ENCODE peak calls at places on chromosomes 13 and 19, in five cellular contexts. One of them, this sample, is unnamed. For H3K27me3 and H3K4me1, the result is how much of the 10 kb centered on the place peaks cover.

GRCh38 chr19:52094526-52094925 is 1.0 kb downstream of the ZNF841 start:
- DNase-seq in sigmoid colon: no peak
- DNase-seq in PC-3: no peak
- DNase-seq in heart left ventricle: no peak
- DNase-seq in aorta: no peak
- DNase-seq in this sample: no peak

GRCh38 chr19:2454962-2455409 is 1.8 kb downstream of the LMNB2 start:
- DNase-seq in sigmoid colon: no peak
- DNase-seq in PC-3: no peak
- DNase-seq in aorta: no peak
- DNase-seq in heart left ventricle: no peak
- DNase-seq in this sample: no peak

GRCh38 chr13:52736891-52737290 is 2.7 kb downstream of the CNMD start:
- DNase-seq in sigmoid colon: no peak
- DNase-seq in PC-3: no peak
- DNase-seq in heart left ventricle: no peak
- DNase-seq in aorta: no peak
- DNase-seq in this sample: no peak

GRCh38 chr19:48603001-48603400 is 3.5 kb upstream of the SPACA4 start:
- DNase-seq in aorta: no peak
- DNase-seq in PC-3: no peak
- DNase-seq in heart left ventricle: no peak
- DNase-seq in sigmoid colon: no peak
- DNase-seq in this sample: no peak

GRCh38 chr19:55676384-55676783 is 1.4 kb downstream of the EPN1 start:
- DNase-seq in aorta: no peak
- DNase-seq in sigmoid colon: no peak
- DNase-seq in heart left ventricle: peak
- DNase-seq in PC-3: peak
- DNase-seq in this sample: no peak

GRCh38 chr13:71873418-71874276 is 6.6 kb upstream of the DACH1 start:
- DNase-seq in aorta: no peak
- DNase-seq in sigmoid colon: no peak
- DNase-seq in PC-3: no peak
- DNase-seq in heart left ventricle: no peak
- DNase-seq in this sample: no peak

GRCh38 chr13:100363351-100363750 is 225.2 kb downstream of the GGACT start:
- DNase-seq in sigmoid colon: no peak
- DNase-seq in heart left ventricle: no peak
- DNase-seq in PC-3: no peak
- DNase-seq in aorta: no peak
- DNase-seq in this sample: no peak

GRCh38 chr13:102132896-102133295 is 269.0 kb downstream of the FGF14 start:
- DNase-seq in heart left ventricle: no peak
- DNase-seq in sigmoid colon: no peak
- DNase-seq in aorta: no peak
- DNase-seq in PC-3: no peak
- DNase-seq in this sample: no peak

GRCh38 chr19:56508282-56508778 is 675 bp downstream of the ZNF471 start:
- DNase-seq in sigmoid colon: no peak
- DNase-seq in heart left ventricle: peak
- DNase-seq in PC-3: no peak
- DNase-seq in aorta: no peak
- DNase-seq in this sample: no peak

GRCh38 chr13:66665991-66666390 is 564.1 kb downstream of the PCDH9 start:
- DNase-seq in heart left ventricle: no peak
- DNase-seq in PC-3: peak
- DNase-seq in sigmoid colon: no peak
- DNase-seq in aorta: peak
- DNase-seq in this sample: no peak

GRCh38 chr13:20291037-20291436 is 58.9 kb upstream of the GJB6 start:
- DNase-seq in aorta: no peak
- DNase-seq in heart left ventricle: no peak
- DNase-seq in PC-3: no peak
- DNase-seq in sigmoid colon: no peak
- DNase-seq in this sample: no peak

GRCh38 chr13:98508280-98509074 is 68.4 kb downstream of the STK24 start:
- DNase-seq in sigmoid colon: no peak
- DNase-seq in aorta: no peak
- DNase-seq in heart left ventricle: no peak
- DNase-seq in PC-3: no peak
- DNase-seq in this sample: no peak

GRCh38 chr13:100347941-100348340 is 240.6 kb downstream of the GGACT start:
- DNase-seq in PC-3: peak
- DNase-seq in sigmoid colon: no peak
- DNase-seq in aorta: no peak
- DNase-seq in heart left ventricle: no peak
- DNase-seq in this sample: no peak

GRCh38 chr13:90899411-90899810 is 448.1 kb upstream of the MIR17HG start:
- DNase-seq in PC-3: no peak
- DNase-seq in aorta: no peak
- DNase-seq in heart left ventricle: no peak
- DNase-seq in sigmoid colon: no peak
- DNase-seq in this sample: no peak

GRCh38 chr13:40315416-40316064 is 350.9 kb downstream of the FOXO1 start:
- DNase-seq in PC-3: no peak
- DNase-seq in heart left ventricle: peak
- DNase-seq in aorta: peak
- DNase-seq in sigmoid colon: no peak
- DNase-seq in this sample: no peak

GRCh38 chr19:13537454-13537853 is 31.2 kb upstream of the CACNA1A start:
- DNase-seq in sigmoid colon: no peak
- DNase-seq in PC-3: no peak
- DNase-seq in heart left ventricle: no peak
- DNase-seq in aorta: no peak
- DNase-seq in this sample: no peak

GRCh38 chr19:13541554-13541953 is 35.3 kb upstream of the CACNA1A start:
- DNase-seq in heart left ventricle: no peak
- DNase-seq in sigmoid colon: no peak
- DNase-seq in PC-3: no peak
- DNase-seq in aorta: no peak
- DNase-seq in this sample: no peak

GRCh38 chr19:13538854-13539253 is 32.6 kb upstream of the CACNA1A start:
- DNase-seq in heart left ventricle: no peak
- DNase-seq in sigmoid colon: no peak
- DNase-seq in aorta: no peak
- DNase-seq in PC-3: no peak
- DNase-seq in this sample: no peak

GRCh38 chr19:13544423-13544822 is 38.1 kb upstream of the CACNA1A start:
- DNase-seq in PC-3: no peak
- DNase-seq in sigmoid colon: no peak
- DNase-seq in heart left ventricle: no peak
- DNase-seq in aorta: no peak
- DNase-seq in this sample: no peak

DNA sequence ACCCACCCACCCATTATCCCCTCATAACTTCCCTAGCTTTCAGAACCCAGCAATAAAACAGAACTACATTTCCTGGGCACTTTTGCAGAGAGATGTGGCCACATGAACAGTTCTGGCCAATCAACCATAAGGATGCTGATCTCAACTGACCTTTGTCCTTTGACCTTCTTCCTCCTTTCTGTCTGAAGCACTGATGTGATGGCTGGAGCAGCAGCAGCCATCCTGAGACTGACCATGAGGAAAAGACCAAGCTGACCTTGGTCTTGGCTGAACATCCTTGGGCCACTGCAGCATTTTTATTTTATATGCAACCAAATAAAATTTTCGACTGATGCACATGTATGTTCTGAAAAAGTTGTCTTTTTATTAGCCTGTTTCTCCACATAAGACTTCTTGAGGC is 33.1 kb upstream of the CACNA1A start:
- DNase-seq in sigmoid colon: no peak
- DNase-seq in aorta: no peak
- DNase-seq in PC-3: no peak
- DNase-seq in heart left ventricle: no peak
- DNase-seq in this sample: no peak
- H3K27me3 ChIP-seq in sigmoid colon: under half
- H3K27me3 ChIP-seq in aorta: under half
- H3K27me3 ChIP-seq in PC-3: half or more
- H3K27me3 ChIP-seq in heart left ventricle: under half
- H3K27me3 ChIP-seq in this sample: under half

GRCh38 chr19:389935-390289 is 19.0 kb downstream of the C2CD4C start:
- DNase-seq in heart left ventricle: no peak
- DNase-seq in sigmoid colon: no peak
- DNase-seq in PC-3: no peak
- DNase-seq in aorta: no peak
- DNase-seq in this sample: no peak

GRCh38 chr19:391199-391557 is 17.8 kb downstream of the C2CD4C start:
- DNase-seq in PC-3: no peak
- DNase-seq in sigmoid colon: no peak
- DNase-seq in aorta: peak
- DNase-seq in heart left ventricle: no peak
- DNase-seq in this sample: no peak

GRCh38 chr19:389246-389934 is 19.6 kb downstream of the C2CD4C start:
- DNase-seq in aorta: peak
- DNase-seq in PC-3: no peak
- DNase-seq in sigmoid colon: no peak
- DNase-seq in heart left ventricle: no peak
- DNase-seq in this sample: no peak

GRCh38 chr19:391726-392374 is 17.1 kb downstream of the C2CD4C start:
- DNase-seq in PC-3: no peak
- DNase-seq in heart left ventricle: no peak
- DNase-seq in aorta: peak
- DNase-seq in sigmoid colon: no peak
- DNase-seq in this sample: no peak

DNA sequence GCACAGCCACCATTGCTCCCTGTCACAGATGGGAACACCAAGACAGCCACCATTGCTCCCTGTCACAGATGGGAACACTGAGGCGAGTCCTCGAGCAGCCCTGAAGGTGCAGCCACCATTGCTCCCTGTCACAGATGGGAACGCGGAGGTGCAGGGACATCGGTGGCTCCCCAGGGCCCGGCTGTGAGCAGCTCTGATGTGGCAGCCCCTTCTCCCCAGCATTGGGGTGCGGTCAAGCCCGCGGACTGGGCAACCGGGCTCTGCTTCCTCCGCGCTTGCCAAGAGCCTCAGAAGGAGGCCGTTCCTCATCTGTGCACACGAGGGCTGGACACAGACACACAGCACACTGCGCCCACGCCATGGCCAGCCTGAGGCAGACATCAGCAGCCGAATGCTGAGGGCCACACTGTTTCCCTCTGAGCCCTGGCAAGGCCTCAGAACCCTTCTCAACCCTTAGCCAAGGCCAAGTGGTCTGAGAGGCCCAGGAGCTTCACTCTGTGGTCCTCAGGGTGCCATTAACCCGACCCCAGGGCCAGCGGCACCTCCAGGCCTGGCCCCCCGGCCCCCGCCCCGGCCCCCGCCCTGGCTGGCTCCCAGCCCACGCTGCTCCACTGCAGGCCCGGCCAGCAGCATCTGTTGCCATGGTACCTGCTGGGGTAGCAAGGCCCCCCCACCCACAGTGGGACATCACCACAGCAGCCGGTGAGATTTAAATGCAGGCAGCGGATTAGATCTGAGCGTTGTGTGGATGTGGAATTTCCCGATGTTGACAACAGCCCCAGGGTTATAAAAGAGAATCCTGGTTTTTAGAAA is 18.4 kb downstream of the C2CD4C start:
- DNase-seq in sigmoid colon: no peak
- DNase-seq in aorta: peak
- DNase-seq in heart left ventricle: no peak
- DNase-seq in PC-3: no peak
- DNase-seq in this sample: peak
- H3K4me1 ChIP-seq in sigmoid colon: under half
- H3K4me1 ChIP-seq in aorta: under half
- H3K4me1 ChIP-seq in heart left ventricle: under half
- H3K4me1 ChIP-seq in PC-3: under half
- H3K4me1 ChIP-seq in this sample: under half

GRCh38 chr13:50596103-50596502 is 247.4 kb downstream of the DLEU7 start:
- DNase-seq in heart left ventricle: no peak
- DNase-seq in PC-3: no peak
- DNase-seq in sigmoid colon: no peak
- DNase-seq in aorta: no peak
- DNase-seq in this sample: no peak

GRCh38 chr13:50599046-50599445 is 244.4 kb downstream of the DLEU7 start:
- DNase-seq in aorta: no peak
- DNase-seq in PC-3: no peak
- DNase-seq in sigmoid colon: no peak
- DNase-seq in heart left ventricle: no peak
- DNase-seq in this sample: no peak

GRCh38 chr13:50596776-50597203 is 246.7 kb downstream of the DLEU7 start:
- DNase-seq in heart left ventricle: no peak
- DNase-seq in sigmoid colon: no peak
- DNase-seq in aorta: no peak
- DNase-seq in PC-3: no peak
- DNase-seq in this sample: no peak

GRCh38 chr13:50598338-50598737 is 245.2 kb downstream of the DLEU7 start:
- DNase-seq in aorta: no peak
- DNase-seq in sigmoid colon: no peak
- DNase-seq in PC-3: no peak
- DNase-seq in heart left ventricle: no peak
- DNase-seq in this sample: no peak

GRCh38 chr13:50599927-50600326 is 243.6 kb downstream of the DLEU7 start:
- DNase-seq in sigmoid colon: no peak
- DNase-seq in PC-3: no peak
- DNase-seq in heart left ventricle: no peak
- DNase-seq in aorta: no peak
- DNase-seq in this sample: no peak
- H3K27ac ChIP-seq in sigmoid colon: no peak
- H3K27ac ChIP-seq in PC-3: no peak
- H3K27ac ChIP-seq in heart left ventricle: no peak
- H3K27ac ChIP-seq in aorta: no peak
- H3K27ac ChIP-seq in this sample: no peak

GRCh38 chr19:33225458-33225925 is at the start of gene SLC7A10:
- DNase-seq in sigmoid colon: no peak
- DNase-seq in heart left ventricle: no peak
- DNase-seq in PC-3: no peak
- DNase-seq in aorta: no peak
- DNase-seq in this sample: no peak

GRCh38 chr19:33227870-33228599 is 2.4 kb upstream of the SLC7A10 start:
- DNase-seq in heart left ventricle: no peak
- DNase-seq in PC-3: no peak
- DNase-seq in aorta: no peak
- DNase-seq in sigmoid colon: no peak
- DNase-seq in this sample: no peak

GRCh38 chr19:33224694-33225457 is 774 bp downstream of the SLC7A10 start:
- DNase-seq in aorta: no peak
- DNase-seq in PC-3: no peak
- DNase-seq in heart left ventricle: no peak
- DNase-seq in sigmoid colon: no peak
- DNase-seq in this sample: no peak

GRCh38 chr19:33226550-33227241 is 1.0 kb upstream of the SLC7A10 start:
- DNase-seq in sigmoid colon: no peak
- DNase-seq in aorta: no peak
- DNase-seq in PC-3: no peak
- DNase-seq in heart left ventricle: no peak
- DNase-seq in this sample: no peak

DNA sequence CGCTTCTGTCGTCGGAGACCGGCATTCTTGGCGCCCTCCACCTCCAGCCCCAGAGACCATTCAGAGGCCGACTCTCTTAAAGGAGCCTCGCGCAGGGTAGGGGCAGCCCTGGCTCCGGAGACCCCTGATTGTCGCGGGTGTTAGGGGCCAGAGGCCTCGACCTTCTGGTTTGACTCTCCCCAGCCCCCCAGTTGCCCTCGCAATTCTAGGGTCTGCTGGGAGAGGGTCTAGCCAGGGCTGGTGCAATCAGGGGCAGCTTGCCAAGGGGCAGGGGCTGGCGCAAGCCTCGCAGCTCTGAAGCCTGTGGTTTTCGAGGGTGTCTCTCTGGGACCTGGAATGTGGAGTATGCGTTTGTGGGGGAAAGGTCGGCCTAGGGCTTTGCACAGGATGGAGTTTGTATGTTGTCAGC is 1.6 kb upstream of the SLC7A10 start:
- DNase-seq in PC-3: no peak
- DNase-seq in aorta: no peak
- DNase-seq in heart left ventricle: no peak
- DNase-seq in sigmoid colon: no peak
- DNase-seq in this sample: no peak
- H3K27me3 ChIP-seq in PC-3: under half
- H3K27me3 ChIP-seq in aorta: under half
- H3K27me3 ChIP-seq in heart left ventricle: half or more
- H3K27me3 ChIP-seq in sigmoid colon: under half
- H3K27me3 ChIP-seq in this sample: under half